ENCODE peak calls at places on chromosomes 16 and 17, in four cellular contexts. One of them, this sample, is unnamed.

GRCh38 chr17:40472733-40473452 is 28.5 kb downstream of the TNS4 start:
- DNase-seq in H1: no peak
- DNase-seq in mesendoderm: no peak
- DNase-seq in H9: no peak
- DNase-seq in this sample: peak; percentile 49

GRCh38 chr16:53726625-53727024 is 22.7 kb downstream of the FTO start:
- DNase-seq in H1: no peak
- DNase-seq in mesendoderm: no peak
- DNase-seq in H9: no peak
- DNase-seq in this sample: peak; percentile 23

GRCh38 chr17:55577011-55577586 is 65.8 kb upstream of the SMIM36 start:
- DNase-seq in H1: no peak
- DNase-seq in mesendoderm: no peak
- DNase-seq in H9: no peak
- DNase-seq in this sample: peak; percentile 84

GRCh38 chr16:56344518-56345405 is 80.6 kb downstream of the AMFR start:
- DNase-seq in H1: no peak
- DNase-seq in mesendoderm: no peak
- DNase-seq in H9: no peak
- DNase-seq in this sample: no peak

GRCh38 chr16:87681990-87682570 is 79.8 kb downstream of the JPH3 start:
- DNase-seq in H1: peak; percentile 80
- DNase-seq in mesendoderm: peak; percentile 47
- DNase-seq in H9: peak; percentile 74
- DNase-seq in this sample: peak; percentile 78

GRCh38 chr16:66408181-66409048 is 18.7 kb upstream of the BEAN1 start:
- DNase-seq in H1: no peak
- DNase-seq in mesendoderm: peak; percentile 55
- DNase-seq in H9: no peak
- DNase-seq in this sample: peak; percentile 88

GRCh38 chr17:79946352-79947231 is 89.1 kb downstream of the TBC1D16 start:
- DNase-seq in H1: no peak
- DNase-seq in mesendoderm: no peak
- DNase-seq in H9: peak; percentile 29
- DNase-seq in this sample: no peak

GRCh38 chr16:71347146-71347545 is 11.4 kb upstream of the CALB2 start:
- DNase-seq in H1: no peak
- DNase-seq in mesendoderm: no peak
- DNase-seq in H9: no peak
- DNase-seq in this sample: no peak

GRCh38 chr17:4945944-4946280 is 2.4 kb downstream of the PFN1 start:
- DNase-seq in H1: no peak
- DNase-seq in mesendoderm: no peak
- DNase-seq in H9: no peak
- DNase-seq in this sample: no peak

GRCh38 chr17:56593741-56594527 is 435 bp downstream of the NOG start:
- DNase-seq in H1: peak; percentile 82
- DNase-seq in mesendoderm: no peak
- DNase-seq in H9: peak; percentile 79
- DNase-seq in this sample: peak; percentile 71

GRCh38 chr16:76749780-76750375 is 441.1 kb upstream of the MON1B start:
- DNase-seq in H1: no peak
- DNase-seq in mesendoderm: no peak
- DNase-seq in H9: no peak
- DNase-seq in this sample: no peak

GRCh38 chr16:997440-998051 is 16.0 kb downstream of the SOX8 start:
- DNase-seq in H1: no peak
- DNase-seq in mesendoderm: peak; percentile 88
- DNase-seq in H9: peak; percentile 80
- DNase-seq in this sample: peak; percentile 41

GRCh38 chr16:86789621-86790051 is 211.3 kb downstream of the FOXL1 start:
- DNase-seq in H1: no peak
- DNase-seq in mesendoderm: peak; percentile 48
- DNase-seq in H9: no peak
- DNase-seq in this sample: peak; percentile 43

GRCh38 chr16:56888806-56889205 is 23.8 kb downstream of the SLC12A3 start:
- DNase-seq in H1: no peak
- DNase-seq in mesendoderm: no peak
- DNase-seq in H9: no peak
- DNase-seq in this sample: no peak

GRCh38 chr17:40371261-40371929 is 6.9 kb upstream of the GJD3 start:
- DNase-seq in H1: no peak
- DNase-seq in mesendoderm: peak; percentile 78
- DNase-seq in H9: peak; percentile 81
- DNase-seq in this sample: no peak

GRCh38 chr16:72910875-72911274 is 137.1 kb downstream of the ZFHX3 start:
- DNase-seq in H1: no peak
- DNase-seq in mesendoderm: no peak
- DNase-seq in H9: no peak
- DNase-seq in this sample: no peak
- H4K5ac ChIP-seq in H1: no peak overlapping the region
- H4K5ac ChIP-seq in mesendoderm: no peak overlapping the region
- H4K5ac ChIP-seq in H9: no peak overlapping the region
- H4K5ac ChIP-seq in this sample: no peak overlapping the region

GRCh38 chr17:59165933-59166342 is 10.4 kb downstream of the PRR11 start:
- DNase-seq in H1: peak; percentile 57
- DNase-seq in mesendoderm: peak; percentile 72
- DNase-seq in H9: peak; percentile 69
- DNase-seq in this sample: peak; percentile 60

GRCh38 chr17:59172436-59173004 is 17.0 kb downstream of the PRR11 start:
- DNase-seq in H1: no peak
- DNase-seq in mesendoderm: no peak
- DNase-seq in H9: no peak
- DNase-seq in this sample: no peak

DNA sequence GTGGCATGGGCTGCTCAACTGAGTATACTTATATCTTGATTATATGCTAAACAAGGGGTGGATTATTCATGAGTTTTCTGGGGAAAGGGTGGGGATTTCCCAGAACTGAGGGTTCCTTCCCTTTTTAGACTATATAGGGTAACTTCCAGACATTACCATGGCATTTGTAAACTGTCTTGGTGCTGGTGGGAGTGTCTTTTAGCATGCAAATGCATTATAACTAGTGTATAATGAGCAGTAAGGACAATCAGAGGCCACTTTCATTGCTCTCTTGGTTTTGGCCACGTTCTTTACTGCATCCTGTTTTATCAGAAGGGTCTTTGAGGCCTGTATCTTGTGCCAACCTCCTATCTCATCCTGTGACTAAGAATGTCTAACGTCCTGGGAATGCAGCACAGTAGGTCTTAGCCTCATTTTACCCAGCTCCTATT is 12.0 kb downstream of the PRR11 start:
- DNase-seq in H1: no peak
- DNase-seq in mesendoderm: no peak
- DNase-seq in H9: no peak
- DNase-seq in this sample: peak; percentile 59
- H3K27ac ChIP-seq in H1: no peak overlapping the region
- H3K27ac ChIP-seq in mesendoderm: no peak overlapping the region
- H3K27ac ChIP-seq in H9: no peak overlapping the region
- H3K27ac ChIP-seq in this sample: peak overlapping the region; percentile 49

DNA sequence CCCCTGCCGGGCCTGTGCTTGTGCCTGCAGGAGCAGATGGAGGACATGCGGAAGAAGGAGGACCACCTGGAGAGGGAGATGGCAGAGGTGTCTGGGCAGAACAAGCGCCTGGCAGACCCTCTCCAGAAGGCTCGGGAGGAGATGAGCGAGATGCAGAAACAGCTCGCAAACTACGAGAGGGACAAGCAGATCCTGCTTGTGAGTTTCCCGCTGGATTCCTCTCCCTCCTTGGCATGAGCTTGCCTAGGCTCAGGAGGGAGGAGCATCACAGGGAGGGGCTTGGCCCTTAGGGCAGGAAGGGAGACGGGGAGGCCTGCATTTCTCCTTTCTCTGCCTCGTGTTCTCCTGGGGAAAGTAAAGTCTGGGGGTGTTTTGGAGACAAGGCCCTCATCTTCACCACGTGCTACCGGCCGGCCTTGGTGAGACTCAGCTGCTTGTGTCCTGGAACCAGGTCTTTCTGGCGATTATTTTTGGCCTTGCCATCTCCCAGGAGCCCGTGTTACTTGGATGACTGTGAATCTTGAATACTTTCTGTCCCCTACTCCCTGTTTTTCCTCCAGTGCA is 18.0 kb upstream of the DBNDD1 start:
- DNase-seq in H1: no peak
- DNase-seq in mesendoderm: no peak
- DNase-seq in H9: no peak
- DNase-seq in this sample: no peak
- H4K5ac ChIP-seq in H1: no peak overlapping the region
- H4K5ac ChIP-seq in mesendoderm: no peak overlapping the region
- H4K5ac ChIP-seq in H9: no peak overlapping the region
- H4K5ac ChIP-seq in this sample: no peak overlapping the region

DNA sequence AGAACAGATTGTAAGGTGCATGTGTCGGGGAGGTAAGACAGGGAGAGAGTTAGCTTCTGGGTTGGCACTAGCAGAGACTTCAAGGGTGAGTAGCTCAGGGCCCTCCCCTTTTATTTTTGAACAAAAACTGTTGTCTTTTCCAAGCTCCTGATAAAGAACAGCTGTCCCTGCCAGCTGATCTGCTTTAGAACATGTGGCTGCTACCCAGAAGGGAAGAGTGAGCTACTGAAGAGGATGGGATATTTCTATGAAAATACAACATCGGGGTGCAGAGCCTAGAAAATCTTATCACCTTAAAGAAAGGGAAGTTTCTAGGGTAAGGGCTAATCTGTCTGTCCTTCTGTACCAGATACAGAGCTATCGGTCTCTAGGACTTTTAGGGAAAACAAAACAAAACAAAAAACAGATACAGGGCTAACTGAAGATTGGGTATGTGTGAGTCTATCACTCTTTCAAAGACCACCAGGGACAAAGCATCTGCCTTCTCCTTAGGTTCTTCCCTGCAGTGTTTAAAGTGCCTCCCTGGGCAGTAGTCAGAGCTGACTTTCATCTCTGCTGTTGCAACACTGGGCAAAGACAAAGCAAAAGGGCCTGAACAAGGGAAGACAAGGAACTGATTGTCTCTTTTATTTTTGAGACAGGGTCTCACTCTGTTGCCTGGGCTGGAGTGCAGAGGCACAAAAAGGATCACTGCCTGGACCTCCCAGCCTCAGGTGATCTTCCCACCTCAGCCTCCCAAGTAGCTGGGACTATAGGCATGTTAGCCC is 5.0 kb upstream of the DHRS13 start:
- DNase-seq in H1: no peak
- DNase-seq in mesendoderm: no peak
- DNase-seq in H9: no peak
- DNase-seq in this sample: peak; percentile 41
- H3K27ac ChIP-seq in H1: no peak overlapping the region
- H3K27ac ChIP-seq in mesendoderm: no peak overlapping the region
- H3K27ac ChIP-seq in H9: no peak overlapping the region
- H3K27ac ChIP-seq in this sample: peak overlapping the region; percentile 87

GRCh38 chr16:25691519-25692091 is at the start of gene HS3ST4:
- DNase-seq in H1: peak; percentile 79
- DNase-seq in mesendoderm: peak; percentile 73
- DNase-seq in H9: peak; percentile 69
- DNase-seq in this sample: no peak

GRCh38 chr16:25689137-25689836 is 2.5 kb upstream of the HS3ST4 start:
- DNase-seq in H1: no peak
- DNase-seq in mesendoderm: no peak
- DNase-seq in H9: no peak
- DNase-seq in this sample: no peak

GRCh38 chr16:25692307-25692706 is 548 bp downstream of the HS3ST4 start:
- DNase-seq in H1: peak; percentile 54
- DNase-seq in mesendoderm: peak; percentile 33
- DNase-seq in H9: no peak
- DNase-seq in this sample: no peak

GRCh38 chr16:25692734-25693508 is 1.2 kb downstream of the HS3ST4 start:
- DNase-seq in H1: peak; percentile 68
- DNase-seq in mesendoderm: peak; percentile 66
- DNase-seq in H9: peak; percentile 55
- DNase-seq in this sample: no peak

DNA sequence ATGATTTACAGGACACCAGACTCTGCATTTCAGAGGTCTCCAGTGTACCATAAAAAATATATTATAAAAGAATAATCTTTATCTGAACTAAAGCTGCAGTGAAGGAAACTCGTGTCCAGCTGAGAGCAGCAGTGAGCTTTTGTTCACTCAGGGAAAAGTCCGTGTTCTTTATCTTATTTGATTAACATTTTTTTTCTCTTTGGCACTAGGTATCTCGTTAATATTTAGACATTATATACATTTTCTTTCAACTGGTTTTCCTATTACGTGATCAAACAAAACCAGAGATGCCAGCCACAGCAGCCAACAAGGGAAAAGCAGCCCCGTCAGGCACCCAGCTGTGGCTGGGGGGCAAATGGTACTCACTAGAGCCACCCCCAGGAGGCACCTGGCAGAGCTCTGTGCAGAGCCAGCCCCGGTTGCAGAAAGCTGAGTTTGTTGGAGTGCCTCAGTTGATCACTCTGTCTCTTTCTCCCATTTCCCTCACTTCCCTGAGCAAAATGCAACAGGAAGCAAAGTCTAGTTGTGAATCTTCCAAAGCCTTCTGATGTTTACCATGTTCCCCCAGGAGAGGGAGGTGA is 1.1 kb upstream of the HS3ST4 start:
- DNase-seq in H1: no peak
- DNase-seq in mesendoderm: peak; percentile 32
- DNase-seq in H9: no peak
- DNase-seq in this sample: no peak
- H4K5ac ChIP-seq in H1: no peak overlapping the region
- H4K5ac ChIP-seq in mesendoderm: no peak overlapping the region
- H4K5ac ChIP-seq in H9: no peak overlapping the region
- H4K5ac ChIP-seq in this sample: no peak overlapping the region

DNA sequence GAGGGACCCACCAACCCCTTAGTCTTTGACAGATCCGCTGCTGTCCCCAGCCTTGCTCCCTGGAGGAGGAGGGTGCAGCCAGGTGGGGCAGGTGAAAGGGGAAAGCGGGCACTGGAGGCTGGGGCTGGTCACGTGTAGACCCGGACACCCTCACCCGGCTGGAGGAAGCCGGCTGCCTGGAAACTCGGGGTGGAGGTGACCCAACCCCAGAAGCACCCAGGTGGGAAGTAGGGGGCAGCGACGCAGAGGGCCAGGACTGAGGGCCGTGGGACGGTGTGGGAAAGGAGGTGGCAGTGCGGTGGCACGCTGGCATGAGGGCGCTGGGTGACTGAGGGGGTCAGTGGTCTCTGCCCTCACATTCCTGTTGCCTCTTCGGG is 2.7 kb downstream of the TRAF7 start:
- DNase-seq in H1: no peak
- DNase-seq in mesendoderm: no peak
- DNase-seq in H9: no peak
- DNase-seq in this sample: no peak
- H3K27ac ChIP-seq in H1: no peak overlapping the region
- H3K27ac ChIP-seq in mesendoderm: no peak overlapping the region
- H3K27ac ChIP-seq in H9: no peak overlapping the region
- H3K27ac ChIP-seq in this sample: peak overlapping the region; percentile 67